ENCODE peak calls at places on chromosomes 4 and X, in seven cellular contexts. One of them, this sample, is unnamed.
A peak's percentile ranks its signal among the peaks of the same experiment; 100 is the strongest.

GRCh38 chr4:5800496-5800895 is 89.5 kb downstream of the EVC start:
- DNase-seq in neural progenitor cell: no peak
- DNase-seq in neural crest cell: no peak
- DNase-seq in astrocyte of the spinal cord: no peak
- DNase-seq in GM06990: no peak
- DNase-seq in GM13976: no peak
- DNase-seq in GM12864: no peak
- DNase-seq in this sample: no peak

GRCh38 chrX:108309144-108309543 is 129.1 kb downstream of the COL4A6 start:
- DNase-seq in neural progenitor cell: no peak
- DNase-seq in neural crest cell: no peak
- DNase-seq in astrocyte of the spinal cord: peak; percentile 49
- DNase-seq in GM06990: no peak
- DNase-seq in GM13976: no peak
- DNase-seq in GM12864: no peak
- DNase-seq in this sample: no peak

GRCh38 chr4:27790911-27791310 is 930.3 kb downstream of the STIM2 start:
- DNase-seq in neural progenitor cell: no peak
- DNase-seq in neural crest cell: no peak
- DNase-seq in astrocyte of the spinal cord: peak; percentile 58
- DNase-seq in GM06990: no peak
- DNase-seq in GM13976: no peak
- DNase-seq in GM12864: no peak
- DNase-seq in this sample: no peak

GRCh38 chr4:183391204-183391603 is 53.2 kb upstream of the CDKN2AIP start:
- DNase-seq in neural progenitor cell: no peak
- DNase-seq in neural crest cell: no peak
- DNase-seq in astrocyte of the spinal cord: no peak
- DNase-seq in GM06990: no peak
- DNase-seq in GM13976: no peak
- DNase-seq in GM12864: no peak
- DNase-seq in this sample: no peak

GRCh38 chrX:133951098-133951497 is 34.3 kb downstream of the GPC3 start:
- DNase-seq in neural progenitor cell: no peak
- DNase-seq in neural crest cell: no peak
- DNase-seq in astrocyte of the spinal cord: no peak
- DNase-seq in GM06990: no peak
- DNase-seq in GM13976: no peak
- DNase-seq in GM12864: no peak
- DNase-seq in this sample: no peak

GRCh38 chr4:17561195-17561909 is 15.6 kb upstream of the LAP3 start:
- DNase-seq in neural progenitor cell: no peak
- DNase-seq in neural crest cell: no peak
- DNase-seq in astrocyte of the spinal cord: peak; percentile 13
- DNase-seq in GM06990: no peak
- DNase-seq in GM13976: no peak
- DNase-seq in GM12864: no peak
- DNase-seq in this sample: no peak

GRCh38 chr4:76306882-76307669 is 543 bp downstream of the STBD1 start:
- DNase-seq in neural progenitor cell: peak; percentile 84
- DNase-seq in neural crest cell: peak; percentile 41
- DNase-seq in astrocyte of the spinal cord: peak; percentile 61
- DNase-seq in GM06990: no peak
- DNase-seq in GM13976: peak; percentile 55
- DNase-seq in GM12864: no peak
- DNase-seq in this sample: peak; percentile 40

GRCh38 chr4:145427991-145428390 is 53.7 kb upstream of the SMAD1 start:
- DNase-seq in neural progenitor cell: peak; percentile 18
- DNase-seq in neural crest cell: no peak
- DNase-seq in astrocyte of the spinal cord: no peak
- DNase-seq in GM06990: no peak
- DNase-seq in GM13976: no peak
- DNase-seq in GM12864: no peak
- DNase-seq in this sample: no peak

GRCh38 chr4:1240721-1241465 is 8.0 kb downstream of the CTBP1 start:
- DNase-seq in neural progenitor cell: no peak
- DNase-seq in neural crest cell: no peak
- DNase-seq in astrocyte of the spinal cord: no peak
- DNase-seq in GM06990: peak; percentile 13
- DNase-seq in GM13976: no peak
- DNase-seq in GM12864: no peak
- DNase-seq in this sample: no peak

GRCh38 chr4:20624783-20625364 is 75.4 kb upstream of the PACRGL start:
- DNase-seq in neural progenitor cell: no peak
- DNase-seq in neural crest cell: no peak
- DNase-seq in astrocyte of the spinal cord: no peak
- DNase-seq in GM06990: no peak
- DNase-seq in GM13976: no peak
- DNase-seq in GM12864: no peak
- DNase-seq in this sample: no peak

GRCh38 chr4:61200195-61200990 is at the start of gene ADGRL3:
- DNase-seq in neural progenitor cell: peak; percentile 95
- DNase-seq in neural crest cell: peak; percentile 75
- DNase-seq in astrocyte of the spinal cord: peak; percentile 50
- DNase-seq in GM06990: no peak
- DNase-seq in GM13976: peak; percentile 11
- DNase-seq in GM12864: no peak
- DNase-seq in this sample: peak; percentile 12

GRCh38 chr4:7105261-7105660 is 37.4 kb upstream of the GRPEL1 start:
- DNase-seq in neural progenitor cell: no peak
- DNase-seq in neural crest cell: no peak
- DNase-seq in astrocyte of the spinal cord: no peak
- DNase-seq in GM06990: no peak
- DNase-seq in GM13976: no peak
- DNase-seq in GM12864: no peak
- DNase-seq in this sample: no peak

GRCh38 chr4:17450431-17450830 is 61.5 kb downstream of the QDPR start:
- DNase-seq in neural progenitor cell: no peak
- DNase-seq in neural crest cell: no peak
- DNase-seq in astrocyte of the spinal cord: no peak
- DNase-seq in GM06990: no peak
- DNase-seq in GM13976: no peak
- DNase-seq in GM12864: no peak
- DNase-seq in this sample: no peak

GRCh38 chr4:113382704-113383103 is 333.3 kb downstream of the ANK2 start:
- DNase-seq in neural progenitor cell: no peak
- DNase-seq in neural crest cell: no peak
- DNase-seq in astrocyte of the spinal cord: no peak
- DNase-seq in GM06990: no peak
- DNase-seq in GM13976: no peak
- DNase-seq in GM12864: no peak
- DNase-seq in this sample: no peak

GRCh38 chrX:125826774-125827451 is 339.2 kb downstream of the DCAF12L2 start:
- DNase-seq in neural progenitor cell: no peak
- DNase-seq in neural crest cell: no peak
- DNase-seq in astrocyte of the spinal cord: no peak
- DNase-seq in GM06990: no peak
- DNase-seq in GM13976: no peak
- DNase-seq in GM12864: no peak
- DNase-seq in this sample: no peak

DNA sequence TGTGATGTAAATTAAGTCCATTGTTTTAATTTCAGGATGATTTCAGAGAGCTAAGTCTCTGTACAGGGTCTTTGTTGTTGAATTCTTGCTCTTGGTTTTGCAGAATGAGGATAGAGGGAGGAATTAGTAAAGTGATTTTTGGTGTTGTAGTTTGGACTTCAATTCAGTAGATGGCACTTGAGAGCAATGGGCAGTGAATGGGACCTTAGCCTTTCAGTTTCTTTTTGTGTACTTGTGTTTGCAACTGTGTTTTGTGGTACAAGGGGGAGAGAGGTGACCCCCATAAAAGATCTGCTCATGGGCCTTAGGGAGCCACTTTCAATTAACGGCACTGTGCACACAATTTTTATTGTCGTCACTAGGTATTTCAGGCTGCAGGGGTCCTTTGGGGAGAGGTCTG is 340.0 kb downstream of the DCAF12L2 start:
- DNase-seq in neural progenitor cell: peak; percentile 1
- DNase-seq in neural crest cell: no peak
- DNase-seq in astrocyte of the spinal cord: no peak
- DNase-seq in GM06990: no peak
- DNase-seq in GM13976: no peak
- DNase-seq in GM12864: no peak
- DNase-seq in this sample: no peak
- TF ChIP-seq CTCF in neural progenitor cell: no peak
- TF ChIP-seq CTCF in neural crest cell: peak; percentile 39
- TF ChIP-seq CTCF in astrocyte of the spinal cord: no peak
- TF ChIP-seq CTCF in GM06990: no peak
- TF ChIP-seq CTCF in GM13976: no peak
- TF ChIP-seq CTCF in GM12864: no peak
- TF ChIP-seq CTCF in this sample: no peak

DNA sequence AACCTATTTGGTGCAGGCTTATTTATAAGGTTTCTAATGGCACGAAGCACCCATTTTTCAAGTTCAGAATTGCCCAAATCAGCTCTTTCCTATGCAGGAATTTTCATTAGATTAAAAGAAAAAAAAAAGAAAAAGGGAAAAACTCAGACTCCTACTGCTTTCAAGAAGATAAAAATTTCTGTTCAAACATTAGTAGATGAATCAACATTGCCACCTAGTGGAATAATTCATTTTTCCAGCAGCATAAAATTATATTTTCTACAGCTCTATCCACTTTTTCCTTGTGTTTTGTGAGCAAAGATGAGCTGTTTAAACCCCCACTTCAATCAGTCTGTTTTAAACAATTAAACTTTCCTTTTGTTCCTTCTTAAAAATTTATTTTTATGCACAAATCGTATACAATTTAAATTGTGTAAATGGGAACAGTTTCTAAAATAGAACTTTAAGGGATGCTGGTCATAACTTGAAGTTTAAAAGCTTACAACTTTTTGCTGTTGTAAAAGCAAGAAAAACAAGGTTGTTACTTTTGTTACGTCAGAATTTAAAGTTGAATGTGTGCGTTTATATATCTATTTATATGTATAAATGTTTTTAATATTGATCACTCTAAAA is 309.8 kb downstream of the ARAP2 start:
- DNase-seq in neural progenitor cell: peak; percentile 21
- DNase-seq in neural crest cell: no peak
- DNase-seq in astrocyte of the spinal cord: peak; percentile 49
- DNase-seq in GM06990: peak; percentile 5
- DNase-seq in GM13976: no peak
- DNase-seq in GM12864: no peak
- DNase-seq in this sample: peak; percentile 8
- TF ChIP-seq CTCF in neural progenitor cell: peak; percentile 73
- TF ChIP-seq CTCF in neural crest cell: peak; percentile 84
- TF ChIP-seq CTCF in astrocyte of the spinal cord: peak; percentile 42
- TF ChIP-seq CTCF in GM06990: peak; percentile 33
- TF ChIP-seq CTCF in GM13976: peak; percentile 27
- TF ChIP-seq CTCF in GM12864: peak; percentile 39
- TF ChIP-seq CTCF in this sample: no peak

GRCh38 chrX:132488092-132488749 is 617 bp downstream of the MBNL3 start:
- DNase-seq in neural progenitor cell: no peak
- DNase-seq in neural crest cell: no peak
- DNase-seq in astrocyte of the spinal cord: peak; percentile 21
- DNase-seq in GM06990: no peak
- DNase-seq in GM13976: no peak
- DNase-seq in GM12864: no peak
- DNase-seq in this sample: no peak

GRCh38 chrX:132488819-132489255 is at the start of gene MBNL3:
- DNase-seq in neural progenitor cell: peak; percentile 73
- DNase-seq in neural crest cell: no peak
- DNase-seq in astrocyte of the spinal cord: peak; percentile 46
- DNase-seq in GM06990: peak; percentile 81
- DNase-seq in GM13976: peak; percentile 33
- DNase-seq in GM12864: no peak
- DNase-seq in this sample: peak; percentile 26

GRCh38 chrX:132491191-132491590 is 2.4 kb upstream of the MBNL3 start:
- DNase-seq in neural progenitor cell: no peak
- DNase-seq in neural crest cell: no peak
- DNase-seq in astrocyte of the spinal cord: no peak
- DNase-seq in GM06990: no peak
- DNase-seq in GM13976: no peak
- DNase-seq in GM12864: no peak
- DNase-seq in this sample: peak; percentile 3

GRCh38 chrX:132490086-132490419 is 1.2 kb upstream of the MBNL3 start:
- DNase-seq in neural progenitor cell: peak; percentile 6
- DNase-seq in neural crest cell: no peak
- DNase-seq in astrocyte of the spinal cord: no peak
- DNase-seq in GM06990: peak; percentile 51
- DNase-seq in GM13976: no peak
- DNase-seq in GM12864: no peak
- DNase-seq in this sample: no peak

DNA sequence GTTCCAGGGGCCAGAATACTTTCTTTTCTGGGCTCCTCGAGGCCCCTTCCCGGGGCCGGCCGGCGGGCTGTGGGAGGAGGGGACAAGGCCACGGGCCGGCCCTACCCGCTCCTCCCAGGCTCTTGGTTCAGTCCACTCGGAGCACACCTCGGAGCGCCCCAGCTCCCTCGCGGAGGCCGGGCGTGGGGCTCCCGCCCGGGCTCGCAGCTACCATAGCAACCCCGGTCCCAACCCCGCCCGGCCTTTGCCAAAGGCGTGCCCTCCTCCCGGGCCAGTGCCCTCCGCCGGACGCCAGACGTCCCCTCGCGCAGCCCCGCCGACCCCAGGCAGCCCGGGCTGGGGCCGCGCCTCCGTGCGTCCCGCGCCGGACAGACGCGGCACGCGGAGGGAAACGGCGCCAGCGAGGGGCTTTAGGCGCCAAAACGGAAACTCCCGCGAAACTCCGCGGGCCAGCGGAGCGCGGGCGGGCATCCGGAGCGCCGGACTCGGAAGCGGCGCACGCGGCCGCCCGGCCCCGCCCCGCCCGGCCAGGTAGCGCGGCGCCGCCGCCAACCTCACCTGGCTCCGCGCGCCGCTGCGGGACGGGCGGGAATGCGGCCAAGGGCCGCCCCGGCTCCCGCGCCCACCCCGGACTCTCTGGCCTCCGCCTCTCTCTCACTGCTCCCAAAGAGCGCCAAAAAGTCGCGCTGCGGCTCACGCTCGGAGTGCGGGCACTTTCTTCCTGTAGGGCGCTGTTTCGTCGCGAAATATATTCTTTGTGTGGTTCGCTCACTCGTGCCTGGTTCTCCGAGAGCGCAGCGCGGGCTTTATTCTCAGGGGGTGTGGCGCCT is 633 bp upstream of the MBNL3 start:
- DNase-seq in neural progenitor cell: peak; percentile 66
- DNase-seq in neural crest cell: peak; percentile 53
- DNase-seq in astrocyte of the spinal cord: peak; percentile 29
- DNase-seq in GM06990: peak; percentile 81
- DNase-seq in GM13976: peak; percentile 50
- DNase-seq in GM12864: no peak
- DNase-seq in this sample: peak; percentile 58
- TF ChIP-seq CTCF in neural progenitor cell: no peak
- TF ChIP-seq CTCF in neural crest cell: peak; percentile 23
- TF ChIP-seq CTCF in astrocyte of the spinal cord: no peak
- TF ChIP-seq CTCF in GM06990: peak; percentile 2
- TF ChIP-seq CTCF in GM13976: no peak
- TF ChIP-seq CTCF in GM12864: no peak
- TF ChIP-seq CTCF in this sample: no peak

DNA sequence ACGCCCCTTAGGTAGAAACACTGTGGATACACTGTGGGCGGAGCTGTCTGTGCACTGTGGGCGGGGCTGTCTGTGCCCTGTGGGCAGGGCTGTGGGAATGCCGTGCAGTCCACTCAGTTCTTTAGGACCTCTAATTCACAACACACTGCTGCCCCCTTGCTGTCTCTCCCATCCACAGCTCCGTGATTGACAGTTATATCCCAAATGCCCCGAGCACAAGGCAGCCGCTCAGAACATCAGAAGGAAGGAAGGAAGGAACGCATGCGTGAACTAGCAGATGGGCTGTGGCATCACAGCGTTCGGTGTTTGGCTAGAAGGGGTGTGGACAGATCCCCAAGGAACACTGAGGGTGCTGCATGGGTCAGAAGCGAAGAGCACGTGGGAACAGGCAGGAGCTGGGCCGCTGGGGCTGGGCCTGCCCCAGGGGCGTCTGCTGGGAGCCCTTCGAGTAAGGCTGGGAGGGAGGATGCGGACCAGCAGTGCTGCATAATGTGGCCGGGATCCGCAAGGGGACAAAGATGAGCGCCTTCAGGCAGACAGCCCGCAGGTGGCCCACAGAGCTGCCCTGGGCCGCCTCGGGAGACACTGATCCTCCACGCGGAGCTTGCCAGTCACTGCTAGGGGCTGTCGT is 29.8 kb downstream of the ACOX3 start:
- DNase-seq in neural progenitor cell: peak; percentile 83
- DNase-seq in neural crest cell: peak; percentile 61
- DNase-seq in astrocyte of the spinal cord: peak; percentile 59
- DNase-seq in GM06990: no peak
- DNase-seq in GM13976: no peak
- DNase-seq in GM12864: no peak
- DNase-seq in this sample: no peak
- TF ChIP-seq CTCF in neural progenitor cell: peak; percentile 61
- TF ChIP-seq CTCF in neural crest cell: peak; percentile 57
- TF ChIP-seq CTCF in astrocyte of the spinal cord: peak; percentile 42
- TF ChIP-seq CTCF in GM06990: no peak
- TF ChIP-seq CTCF in GM13976: no peak
- TF ChIP-seq CTCF in GM12864: no peak
- TF ChIP-seq CTCF in this sample: no peak

This sample was measured in GM20000.